ENCODE peak calls at places on chromosomes 3 and 15, in six cellular contexts. C is H7, R is HCT116, Q is endothelial cell of umbilical vein, X is GM06990, J is stomach. W is an unnamed sample. For H3K36me3, the result is how much of the 10 kb centered on the place peaks cover.

GRCh38 chr15:88814393-88814792 is 11.2 kb downstream of the ACAN start:
- DNase-seq in C (no peak), R (no peak), Q (no peak), X (no peak), J (no peak), W (no peak)

GRCh38 chr15:77855871-77856270 is 221.6 kb downstream of the TBC1D2B start:
- DNase-seq in C (no peak), R (no peak), Q (no peak), X (no peak), J (no peak), W (peak)

GRCh38 chr15:41501191-41501917 is 7.7 kb downstream of the ITPKA start:
- DNase-seq in C (peak), R (no peak), Q (peak), X (peak), J (no peak), W (no peak)

GRCh38 chr15:66670698-66671580 is 31.1 kb upstream of the SMAD6 start:
- DNase-seq in C (peak), R (peak), Q (no peak), X (no peak), J (peak), W (peak)

GRCh38 chr3:111070772-111071256 is 802 bp upstream of the NECTIN3 start:
- DNase-seq in C (peak), R (no peak), Q (no peak), X (peak), J (no peak), W (no peak)

GRCh38 chr3:102269401-102269800 is 165.4 kb upstream of the ZPLD1 start:
- DNase-seq in C (no peak), R (no peak), Q (no peak), X (no peak), J (no peak), W (no peak)

GRCh38 chr3:55911256-55911655 is 424.1 kb upstream of the WNT5A start:
- DNase-seq in C (no peak), R (no peak), Q (no peak), X (no peak), J (no peak), W (no peak)

GRCh38 chr15:93399121-93399520 is 310.1 kb upstream of the RGMA start:
- DNase-seq in C (no peak), R (no peak), Q (no peak), X (no peak), J (no peak), W (no peak)

GRCh38 chr15:84752195-84752594 is 3.8 kb downstream of the ZNF592 start:
- DNase-seq in C (no peak), R (no peak), Q (no peak), X (no peak), J (no peak), W (no peak)

GRCh38 chr3:177468331-177468730 is 271.0 kb upstream of the TBL1XR1 start:
- DNase-seq in C (no peak), R (no peak), Q (no peak), X (no peak), J (no peak), W (no peak)

GRCh38 chr15:63250312-63250965 is 27.0 kb upstream of the APH1B start:
- DNase-seq in C (no peak), R (no peak), Q (no peak), X (no peak), J (no peak), W (no peak)

GRCh38 chr3:132433121-132433520 is 15.8 kb downstream of the DNAJC13 start:
- DNase-seq in C (no peak), R (no peak), Q (no peak), X (no peak), J (no peak), W (no peak)

GRCh38 chr3:126256256-126256655 is 75.9 kb upstream of the ALDH1L1 start:
- DNase-seq in C (no peak), R (no peak), Q (no peak), X (no peak), J (no peak), W (no peak)

GRCh38 chr15:67120839-67121540 is 55.6 kb downstream of the SMAD3 start:
- DNase-seq in C (peak), R (no peak), Q (peak), X (peak), J (peak), W (peak)

GRCh38 chr3:6216135-6216792 is 644.7 kb upstream of the GRM7 start:
- DNase-seq in C (peak), R (no peak), Q (no peak), X (no peak), J (no peak), W (no peak)

GRCh38 chr15:77709135-77709886 is 76.6 kb upstream of the LINGO1 start:
- DNase-seq in C (no peak), R (no peak), Q (no peak), X (no peak), J (no peak), W (peak)

GRCh38 chr3:172515130-172515918 is 7.9 kb downstream of the TNFSF10 start:
- DNase-seq in C (no peak), R (no peak), Q (peak), X (no peak), J (no peak), W (no peak)

GRCh38 chr3:60633644-60634043 is 617.6 kb downstream of the FHIT start:
- DNase-seq in C (no peak), R (no peak), Q (no peak), X (no peak), J (no peak), W (no peak)

GRCh38 chr15:80951941-80952340 is 37.7 kb downstream of the MESD start:
- DNase-seq in C (no peak), R (no peak), Q (no peak), X (no peak), J (no peak), W (no peak)

GRCh38 chr15:69958494-69959134 is 139.1 kb downstream of the TLE3 start:
- DNase-seq in C (peak), R (peak), Q (no peak), X (no peak), J (no peak), W (no peak)

GRCh38 chr3:194266658-194267005 is 84.5 kb downstream of the CPN2 start:
- DNase-seq in C (peak), R (no peak), Q (peak), X (no peak), J (peak), W (no peak)

GRCh38 chr15:83018477-83018876 is 7.0 kb upstream of the C15orf40 start:
- DNase-seq in C (no peak), R (no peak), Q (no peak), X (no peak), J (no peak), W (no peak)
- H3K36me3 ChIP-seq in C (under half), R (under half), Q (under half), X (under half), J (under half), W (under half)

DNA sequence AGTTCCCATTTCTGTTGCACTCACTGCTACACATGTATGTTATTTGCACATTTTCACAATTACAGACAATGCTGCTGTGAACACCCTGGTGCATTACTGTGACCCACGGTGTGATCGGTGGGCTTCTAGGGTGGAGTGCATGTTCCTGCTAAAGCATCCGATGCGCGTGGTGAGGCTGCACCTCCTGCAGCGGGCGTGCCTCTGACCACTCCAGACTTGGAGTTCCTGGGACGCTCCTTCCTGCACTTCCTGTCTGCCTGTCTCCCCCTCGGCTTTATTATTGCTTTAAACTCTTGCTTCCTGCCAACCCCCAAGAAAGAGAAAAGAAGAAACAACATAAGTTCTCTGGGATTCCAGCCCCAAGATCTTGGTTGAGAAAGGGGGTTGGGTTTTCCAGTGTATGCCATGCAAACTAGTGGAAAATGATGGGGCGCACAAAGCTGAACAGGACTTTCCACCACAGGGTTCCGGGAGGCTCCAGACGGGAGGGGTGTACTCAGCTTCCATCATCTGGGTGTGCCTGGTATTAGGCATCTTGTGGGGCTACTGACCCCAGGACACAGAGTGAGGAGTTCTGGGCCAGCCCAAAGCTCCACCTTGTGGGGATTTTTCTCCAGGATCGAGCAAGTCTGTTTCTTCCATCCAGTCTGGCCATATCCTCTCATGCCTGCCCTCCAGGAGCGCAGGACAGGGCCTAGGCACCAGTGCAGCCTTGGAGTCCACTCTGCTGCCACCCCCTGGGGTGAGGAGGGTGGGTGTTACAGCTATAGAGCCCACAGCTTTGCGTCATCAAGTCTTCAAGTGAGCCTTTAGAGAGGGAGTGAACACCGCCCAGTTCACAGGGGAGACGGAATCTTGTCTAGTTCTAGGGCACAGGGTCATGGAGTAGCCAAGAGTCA is 11.2 kb downstream of the RPL32 start:
- DNase-seq in C (peak), R (no peak), Q (no peak), X (no peak), J (no peak), W (no peak)
- H3K36me3 ChIP-seq in C (under half), R (under half), Q (under half), X (under half), J (under half), W (under half)

DNA sequence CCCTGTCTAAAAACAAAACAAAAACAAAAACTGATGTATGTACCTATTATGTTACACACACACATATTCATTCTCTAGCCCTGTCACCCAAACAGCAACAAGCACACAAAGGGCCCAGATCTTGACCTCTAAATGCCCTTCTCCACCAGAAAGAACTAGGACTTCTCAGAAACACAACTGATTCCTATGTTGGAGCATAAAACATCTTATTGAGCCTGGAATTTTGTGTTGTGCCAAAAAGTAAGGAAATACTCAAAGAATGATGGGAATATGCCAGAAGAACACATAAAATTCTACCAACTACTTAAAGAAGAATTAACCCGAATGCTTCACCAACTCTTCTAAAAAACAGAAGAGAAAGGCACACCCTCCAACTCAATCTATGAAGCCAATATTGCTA is 66.7 kb upstream of the OCA2 start:
- DNase-seq in C (no peak), R (no peak), Q (no peak), X (no peak), J (no peak), W (no peak)
- H3K36me3 ChIP-seq in C (under half), R (under half), Q (under half), X (under half), J (under half), W (half or more)

GRCh38 chr3:183022935-183023516 is 42.7 kb upstream of the DCUN1D1 start:
- DNase-seq in C (no peak), R (no peak), Q (no peak), X (no peak), J (no peak), W (no peak)
- H3K36me3 ChIP-seq in C (under half), R (under half), Q (under half), X (under half), J (under half), W (under half)

DNA sequence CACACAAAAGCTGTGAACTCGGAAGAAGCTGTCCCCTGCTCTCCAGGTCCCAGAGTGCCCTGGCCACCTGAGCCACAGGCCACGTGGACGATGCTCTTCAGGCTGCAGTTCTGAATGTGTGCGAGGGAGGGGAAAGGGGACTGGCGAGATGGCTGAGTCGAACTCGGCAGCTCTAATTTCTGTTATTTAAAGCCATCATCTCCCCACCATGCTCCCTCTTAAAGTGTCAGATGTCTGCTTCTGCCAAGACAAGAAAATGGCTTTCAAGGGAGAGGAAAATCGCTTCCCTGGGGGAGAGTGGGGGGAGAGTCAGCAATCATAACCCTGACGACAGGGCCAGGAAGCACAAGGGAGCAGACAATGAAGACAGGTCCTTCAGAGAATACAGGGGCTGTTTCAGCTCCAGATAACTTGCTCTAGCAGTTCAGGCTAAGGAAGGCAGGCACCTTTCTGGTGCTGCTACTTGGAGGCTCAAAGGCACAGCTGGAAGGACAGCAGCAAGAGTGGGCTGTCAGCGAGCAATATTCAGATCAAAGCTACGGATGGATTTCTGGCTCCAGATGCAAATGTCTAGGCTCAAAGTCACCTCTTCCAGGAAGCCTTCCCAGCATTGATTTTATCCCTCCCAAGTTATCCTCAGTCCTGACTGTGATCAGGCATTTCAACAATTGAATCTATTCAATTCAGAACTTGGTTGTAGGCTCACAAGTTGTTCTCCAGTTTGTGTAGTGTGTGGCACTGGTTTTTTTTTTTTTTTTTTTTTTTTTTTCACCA is 15.5 kb upstream of the CCDC33 start:
- DNase-seq in C (no peak), R (no peak), Q (no peak), X (no peak), J (no peak), W (no peak)
- H3K36me3 ChIP-seq in C (under half), R (under half), Q (under half), X (under half), J (under half), W (under half)

GRCh38 chr3:105162448-105162847 is 204.3 kb upstream of the ALCAM start:
- DNase-seq in C (no peak), R (no peak), Q (no peak), X (no peak), J (no peak), W (no peak)

GRCh38 chr3:105157016-105157765 is 209.5 kb upstream of the ALCAM start:
- DNase-seq in C (peak), R (no peak), Q (no peak), X (no peak), J (no peak), W (no peak)

GRCh38 chr3:105154692-105155091 is 212.0 kb upstream of the ALCAM start:
- DNase-seq in C (no peak), R (no peak), Q (no peak), X (no peak), J (no peak), W (no peak)

GRCh38 chr3:105158277-105158676 is 208.4 kb upstream of the ALCAM start:
- DNase-seq in C (no peak), R (no peak), Q (no peak), X (no peak), J (no peak), W (no peak)

DNA sequence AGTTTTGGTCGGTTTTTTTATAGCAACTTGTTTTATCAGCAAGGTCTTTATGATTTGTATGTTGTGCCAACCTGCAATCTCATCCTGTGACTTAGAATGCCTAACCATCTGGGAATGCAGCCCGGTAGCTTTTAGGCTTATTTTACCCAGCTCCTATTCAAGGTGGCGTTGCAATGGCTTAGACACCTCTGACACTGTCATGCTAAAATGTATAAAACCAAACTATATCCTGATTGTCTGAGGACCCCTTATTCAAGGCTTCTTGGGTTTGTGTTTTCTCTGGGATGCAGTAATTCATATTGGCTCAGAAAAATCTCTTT is 209.0 kb upstream of the ALCAM start:
- DNase-seq in C (no peak), R (no peak), Q (no peak), X (no peak), J (no peak), W (no peak)
- H3K36me3 ChIP-seq in C (under half), R (under half), Q (under half), X (under half), J (under half), W (under half)

GRCh38 chr15:34354286-34354685 is 11.2 kb downstream of the NUTM1 start:
- DNase-seq in C (no peak), R (no peak), Q (no peak), X (no peak), J (no peak), W (no peak)
- H3K36me3 ChIP-seq in C (under half), R (under half), Q (under half), X (under half), J (under half), W (under half)

GRCh38 chr15:28243399-28243798 is 78.6 kb downstream of the HERC2 start:
- DNase-seq in C (no peak), R (no peak), Q (no peak), X (no peak), J (no peak), W (no peak)

GRCh38 chr15:28246605-28247004 is 75.4 kb downstream of the HERC2 start:
- DNase-seq in C (no peak), R (no peak), Q (no peak), X (no peak), J (no peak), W (no peak)

DNA sequence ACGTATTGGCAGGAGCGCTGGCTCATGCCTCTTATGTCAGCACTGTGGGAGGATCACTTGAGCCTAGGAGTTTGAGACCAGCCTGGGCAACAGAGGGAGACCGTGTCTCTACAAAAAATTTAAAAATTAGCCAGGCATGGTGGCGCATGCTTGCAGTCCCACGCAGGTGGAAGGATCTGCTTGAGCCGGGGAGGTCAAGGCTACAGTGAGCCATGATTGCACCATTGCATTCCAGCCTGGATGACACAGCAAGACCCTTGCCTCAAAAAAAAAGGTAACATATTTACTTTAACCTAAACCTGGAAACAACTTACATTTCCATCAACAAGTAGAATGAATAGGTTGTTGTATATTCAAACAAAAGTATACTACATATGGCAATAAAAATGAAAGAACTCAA is 78.1 kb downstream of the HERC2 start:
- DNase-seq in C (no peak), R (no peak), Q (no peak), X (no peak), J (no peak), W (no peak)
- H3K36me3 ChIP-seq in C (under half), R (under half), Q (under half), X (under half), J (under half), W (half or more)

GRCh38 chr3:98890181-98890882 is 11.2 kb downstream of the DCBLD2 start:
- DNase-seq in C (no peak), R (no peak), Q (peak), X (no peak), J (no peak), W (no peak)
- H3K36me3 ChIP-seq in C (under half), R (half or more), Q (under half), X (under half), J (under half), W (under half)